ENCODE peak calls at places on chromosomes 1 and 21, in four cellular contexts. B, N, K and W are unnamed samples.

GRCh38 chr1:8121261-8122159 is 95.4 kb upstream of the ERRFI1 start:
- DNase-seq in B (no peak), N (no peak), K (no peak), W (no peak)

GRCh38 chr21:31873696-31874599 is 1.1 kb downstream of the HUNK start:
- DNase-seq in B (peak), N (peak), K (peak), W (peak)

GRCh38 chr1:34898220-34898820 is 31.1 kb downstream of the DLGAP3 start:
- DNase-seq in B (no peak), N (peak), K (peak), W (no peak)

GRCh38 chr21:41120997-41121396 is 47.0 kb upstream of the BACE2 start:
- DNase-seq in B (no peak), N (no peak), K (no peak), W (no peak)

GRCh38 chr1:59815892-59816291 is 1.1 kb downstream of the HOOK1 start:
- DNase-seq in B (no peak), N (no peak), K (peak), W (no peak)

GRCh38 chr1:37692078-37692833 is at the start of gene CDCA8:
- DNase-seq in B (peak), N (peak), K (peak), W (peak)

GRCh38 chr1:115838805-115839705 is 1.9 kb downstream of the NHLH2 start:
- DNase-seq in B (no peak), N (peak), K (peak), W (no peak)

GRCh38 chr1:205262706-205263105 is 35.0 kb downstream of the TMCC2 start:
- DNase-seq in B (no peak), N (no peak), K (no peak), W (no peak)

GRCh38 chr1:161905269-161905884 is 118.3 kb downstream of the OLFML2B start:
- DNase-seq in B (no peak), N (no peak), K (peak), W (no peak)

GRCh38 chr1:156833598-156833997 is 16.9 kb upstream of the SH2D2A start:
- DNase-seq in B (no peak), N (no peak), K (no peak), W (no peak)

GRCh38 chr1:175887981-175888428 is 144.6 kb upstream of the TNR start:
- DNase-seq in B (no peak), N (peak), K (peak), W (no peak)

GRCh38 chr1:234907585-234908457 is 220.8 kb downstream of the TOMM20 start:
- DNase-seq in B (no peak), N (peak), K (no peak), W (no peak)

GRCh38 chr1:233240839-233241682 is 54.5 kb downstream of the PCNX2 start:
- DNase-seq in B (no peak), N (peak), K (no peak), W (no peak)

GRCh38 chr1:86504130-86504479 is 35.4 kb downstream of the CLCA1 start:
- DNase-seq in B (no peak), N (no peak), K (no peak), W (no peak)

GRCh38 chr1:234840843-234841242 is 230.9 kb upstream of the IRF2BP2 start:
- DNase-seq in B (no peak), N (no peak), K (no peak), W (no peak)

GRCh38 chr1:29462096-29462495 is 225.8 kb downstream of the PTPRU start:
- DNase-seq in B (no peak), N (no peak), K (no peak), W (no peak)

GRCh38 chr1:33188572-33189275 is 6.9 kb upstream of the TRIM62 start:
- DNase-seq in B (no peak), N (peak), K (no peak), W (no peak)

GRCh38 chr1:110243581-110243980 is 33.5 kb downstream of the KCNC4 start:
- DNase-seq in B (no peak), N (no peak), K (no peak), W (no peak)

GRCh38 chr1:22830747-22831340 is 120.2 kb downstream of the EPHB2 start:
- DNase-seq in B (no peak), N (no peak), K (no peak), W (no peak)